ENCODE peak calls at places on chromosomes 5 and 9, in five cellular contexts. J is SK-N-SH, T is IMR-90, B is GM12878, A is HepG2. C is an unnamed sample.

GRCh38 chr9:128149001-128149701 is at the start of gene LCN2:
- DNase-seq in J (no peak), T (no peak), B (no peak), A (no peak), C (peak)

GRCh38 chr9:131951905-131952304 is 127.8 kb downstream of the MED27 start:
- DNase-seq in J (peak), T (peak), B (no peak), A (no peak), C (no peak)

GRCh38 chr5:60161340-60161934 is 267.9 kb upstream of the PDE4D start:
- DNase-seq in J (peak), T (peak), B (peak), A (peak), C (no peak)

GRCh38 chr5:90022711-90023053 is 386.9 kb downstream of the CETN3 start:
- DNase-seq in J (no peak), T (no peak), B (no peak), A (no peak), C (no peak)

GRCh38 chr5:55936100-55936693 is 58.6 kb downstream of the IL6ST start:
- DNase-seq in J (peak), T (peak), B (no peak), A (peak), C (peak)

GRCh38 chr9:37903581-37903830 is 421 bp downstream of the SLC25A51 start:
- DNase-seq in J (no peak), T (no peak), B (no peak), A (no peak), C (no peak)

GRCh38 chr9:87528969-87529368 is 31.3 kb downstream of the DAPK1 start:
- DNase-seq in J (no peak), T (no peak), B (no peak), A (no peak), C (no peak)

GRCh38 chr5:15768936-15769335 is 269.0 kb downstream of the FBXL7 start:
- DNase-seq in J (no peak), T (no peak), B (no peak), A (no peak), C (no peak)

GRCh38 chr9:23830459-23830805 is 4.4 kb upstream of the ELAVL2 start:
- DNase-seq in J (no peak), T (no peak), B (no peak), A (no peak), C (no peak)

GRCh38 chr5:174731214-174732039 is 7.0 kb downstream of the MSX2 start:
- DNase-seq in J (no peak), T (no peak), B (no peak), A (no peak), C (no peak)

GRCh38 chr5:176658007-176658599 is 10.8 kb downstream of the TSPAN17 start:
- DNase-seq in J (peak), T (peak), B (no peak), A (peak), C (peak)

GRCh38 chr9:32378496-32378895 is 5.9 kb upstream of the ACO1 start:
- DNase-seq in J (peak), T (peak), B (peak), A (peak), C (peak)

GRCh38 chr5:8842906-8843590 is 702.8 kb downstream of the SEMA5A start:
- DNase-seq in J (peak), T (peak), B (no peak), A (no peak), C (no peak)

GRCh38 chr5:80755634-80756033 is 100.9 kb upstream of the DHFR start:
- DNase-seq in J (no peak), T (no peak), B (peak), A (no peak), C (no peak)

GRCh38 chr9:136225748-136226679 is 19.6 kb downstream of the QSOX2 start:
- DNase-seq in J (peak), T (peak), B (peak), A (peak), C (peak)

GRCh38 chr5:143101740-143102386 is 301.6 kb downstream of the NR3C1 start:
- DNase-seq in J (peak), T (no peak), B (no peak), A (no peak), C (no peak)

GRCh38 chr9:116278326-116278725 is 124.7 kb downstream of the PAPPA start:
- DNase-seq in J (no peak), T (no peak), B (no peak), A (no peak), C (no peak)

GRCh38 chr5:118548761-118549160 is 439.6 kb downstream of the DTWD2 start:
- DNase-seq in J (no peak), T (peak), B (no peak), A (peak), C (no peak)

GRCh38 chr9:97790542-97790941 is 62.5 kb upstream of the FOXE1 start:
- DNase-seq in J (no peak), T (no peak), B (no peak), A (no peak), C (no peak)

GRCh38 chr5:158135682-158136176 is 276.8 kb upstream of the CLINT1 start:
- DNase-seq in J (no peak), T (no peak), B (no peak), A (no peak), C (no peak)

GRCh38 chr9:133604214-133604613 is 5.0 kb downstream of the FAM163B start:
- DNase-seq in J (peak), T (no peak), B (no peak), A (peak), C (no peak)

GRCh38 chr9:125950880-125951471 is 203.8 kb downstream of the PBX3 start:
- DNase-seq in J (no peak), T (no peak), B (no peak), A (no peak), C (no peak)

GRCh38 chr9:127203501-127204327 is 60.9 kb upstream of the GARNL3 start:
- DNase-seq in J (no peak), T (no peak), B (no peak), A (no peak), C (no peak)

GRCh38 chr5:173246135-173246495 is 11.1 kb upstream of the NKX2-5 start:
- DNase-seq in J (no peak), T (no peak), B (no peak), A (no peak), C (no peak)

GRCh38 chr5:168879929-168880328 is 300.8 kb upstream of the PANK3 start:
- DNase-seq in J (no peak), T (no peak), B (peak), A (no peak), C (no peak)

GRCh38 chr9:116646661-116647514 is 40.2 kb upstream of the TRIM32 start:
- DNase-seq in J (peak), T (peak), B (no peak), A (peak), C (peak)

GRCh38 chr5:58477760-58478159 is 13.5 kb upstream of the GAPT start:
- DNase-seq in J (no peak), T (no peak), B (no peak), A (no peak), C (no peak)

GRCh38 chr9:93096131-93096802 is at the start of gene CARD19:
- DNase-seq in J (no peak), T (peak), B (no peak), A (no peak), C (peak)

GRCh38 chr9:130668694-130669093 is 4.3 kb downstream of the PRDM12 start:
- DNase-seq in J (no peak), T (no peak), B (no peak), A (no peak), C (no peak)

GRCh38 chr9:15182003-15182695 is 124.9 kb downstream of the TTC39B start:
- DNase-seq in J (peak), T (no peak), B (no peak), A (no peak), C (no peak)

GRCh38 chr5:8399471-8399870 is 530.5 kb downstream of the MTRR start:
- DNase-seq in J (no peak), T (no peak), B (no peak), A (no peak), C (no peak)

GRCh38 chr9:28289732-28290131 is 716.5 kb upstream of the C9orf72 start:
- DNase-seq in J (no peak), T (no peak), B (no peak), A (no peak), C (no peak)

GRCh38 chr5:76406014-76406413 is 2.9 kb downstream of the IQGAP2 start:
- DNase-seq in J (no peak), T (no peak), B (no peak), A (no peak), C (no peak)

GRCh38 chr9:121671612-121672155 is 20.2 kb downstream of the DAB2IP start:
- DNase-seq in J (no peak), T (peak), B (no peak), A (no peak), C (no peak)

DNA sequence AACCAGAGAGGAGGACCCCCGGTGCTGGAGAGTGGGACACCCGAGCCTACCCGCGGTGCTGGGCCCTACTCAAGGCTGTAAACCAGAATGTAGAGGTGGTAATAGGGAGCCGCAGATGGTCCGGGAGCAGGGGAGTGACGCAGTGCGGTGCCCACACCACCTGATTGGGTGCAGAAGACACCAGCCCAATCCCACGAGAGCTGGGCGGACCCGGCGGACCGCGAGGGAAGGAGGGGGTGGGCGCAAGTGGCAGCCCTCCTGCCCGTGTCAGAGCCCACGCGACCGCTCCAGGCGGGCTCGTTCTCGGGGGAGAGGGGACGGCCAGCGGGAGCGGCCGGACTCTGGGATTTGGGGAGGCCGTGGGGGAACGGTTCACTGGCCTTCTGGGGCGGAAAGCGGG is 71.2 kb downstream of the C9orf50 start:
- DNase-seq in J (peak), T (no peak), B (no peak), A (no peak), C (no peak)
- TF ChIP-seq MXI1 in J (peak), T (no peak), B (no peak), A (no peak), C (no peak)

GRCh38 chr9:80163889-80164288 is 592.1 kb downstream of the TLE4 start:
- DNase-seq in J (no peak), T (no peak), B (no peak), A (no peak), C (no peak)
- TF ChIP-seq MXI1 in J (no peak), T (no peak), B (no peak), A (no peak), C (no peak)

DNA sequence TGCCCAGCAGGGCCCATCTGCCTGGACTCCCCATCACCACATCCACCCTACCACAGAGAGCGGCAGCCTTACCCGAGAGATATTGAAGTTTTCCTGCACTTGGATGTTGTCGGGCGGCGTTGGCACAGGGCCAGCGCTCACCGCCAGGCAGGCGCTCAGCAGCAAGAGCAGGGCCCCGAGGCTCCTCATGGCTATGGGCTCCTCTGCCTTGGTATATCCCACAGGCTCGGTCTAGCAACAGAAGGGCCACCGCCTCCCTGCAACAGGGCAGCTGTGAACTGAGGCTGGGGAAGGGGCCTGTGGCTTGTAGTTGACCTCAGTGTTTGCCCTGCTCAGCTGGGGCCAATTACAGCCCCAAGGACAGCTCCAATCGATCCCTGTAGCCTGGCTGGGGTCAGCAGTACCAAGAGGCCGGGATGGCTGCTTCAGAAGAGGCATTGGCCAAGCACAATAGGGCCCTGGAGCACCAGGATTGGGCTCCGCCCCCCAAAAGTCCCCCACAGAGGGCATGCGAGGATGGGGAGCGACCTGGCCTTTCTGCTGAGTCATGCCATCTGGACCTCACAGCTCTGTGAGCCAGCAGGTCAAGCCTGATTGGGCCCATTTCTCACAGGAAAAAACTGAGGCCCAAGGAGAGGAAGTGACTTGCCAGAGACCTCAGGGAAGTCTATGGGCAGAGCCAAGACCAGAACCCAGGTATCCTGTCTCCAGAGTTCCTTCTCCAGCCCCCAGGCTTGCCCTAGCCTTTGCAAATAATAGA is at the start of gene AMBP:
- DNase-seq in J (peak), T (no peak), B (no peak), A (peak), C (peak)
- TF ChIP-seq MXI1 in J (no peak), T (no peak), B (no peak), A (peak), C (no peak)

GRCh38 chr5:27130587-27130986 is 92.2 kb upstream of the CDH9 start:
- DNase-seq in J (no peak), T (peak), B (no peak), A (no peak), C (no peak)
- TF ChIP-seq MXI1 in J (no peak), T (no peak), B (no peak), A (no peak), C (no peak)

GRCh38 chr9:105385372-105385985 is 62.4 kb upstream of the FSD1L start:
- DNase-seq in J (no peak), T (no peak), B (peak), A (no peak), C (peak)
- TF ChIP-seq MXI1 in J (no peak), T (no peak), B (no peak), A (no peak), C (no peak)

GRCh38 chr5:150082889-150083288 is 3.5 kb downstream of the CSF1R start:
- DNase-seq in J (no peak), T (no peak), B (no peak), A (no peak), C (no peak)
- TF ChIP-seq MXI1 in J (no peak), T (no peak), B (no peak), A (no peak), C (no peak)

GRCh38 chr5:37565067-37565670 is 186.1 kb downstream of the WDR70 start:
- DNase-seq in J (no peak), T (peak), B (no peak), A (no peak), C (no peak)
- TF ChIP-seq MXI1 in J (no peak), T (no peak), B (no peak), A (no peak), C (no peak)

C was measured in K562.